ENCODE peak calls at places on chromosomes 2 and 18, in five cellular contexts. One of them, this sample, is unnamed.

GRCh38 chr2:195489101-195489500 is 167.9 kb upstream of the SLC39A10 start:
- DNase-seq in fibroblast of lung: peak; percentile 15
- DNase-seq in heart left ventricle: no peak
- DNase-seq in psoas muscle: no peak
- DNase-seq in dorsolateral prefrontal cortex: no peak
- DNase-seq in this sample: no peak

GRCh38 chr2:15704086-15704787 is 112.6 kb downstream of the DDX1 start:
- DNase-seq in fibroblast of lung: no peak
- DNase-seq in heart left ventricle: no peak
- DNase-seq in psoas muscle: no peak
- DNase-seq in dorsolateral prefrontal cortex: no peak
- DNase-seq in this sample: no peak

GRCh38 chr2:70964596-70965386 is 13.6 kb upstream of the ANKRD53 start:
- DNase-seq in fibroblast of lung: peak; percentile 66
- DNase-seq in heart left ventricle: peak; percentile 70
- DNase-seq in psoas muscle: peak; percentile 78
- DNase-seq in dorsolateral prefrontal cortex: peak; percentile 71
- DNase-seq in this sample: peak; percentile 85

GRCh38 chr18:7038330-7038846 is 79.2 kb downstream of the LAMA1 start:
- DNase-seq in fibroblast of lung: peak; percentile 96
- DNase-seq in heart left ventricle: peak; percentile 63
- DNase-seq in psoas muscle: peak; percentile 84
- DNase-seq in dorsolateral prefrontal cortex: no peak
- DNase-seq in this sample: peak; percentile 69

GRCh38 chr2:219249203-219249980 is 3.7 kb upstream of the TUBA4B start:
- DNase-seq in fibroblast of lung: peak; percentile 91
- DNase-seq in heart left ventricle: peak; percentile 79
- DNase-seq in psoas muscle: peak; percentile 53
- DNase-seq in dorsolateral prefrontal cortex: no peak
- DNase-seq in this sample: peak; percentile 16

GRCh38 chr2:9740382-9741040 is 102.8 kb upstream of the TAF1B start:
- DNase-seq in fibroblast of lung: no peak
- DNase-seq in heart left ventricle: no peak
- DNase-seq in psoas muscle: no peak
- DNase-seq in dorsolateral prefrontal cortex: no peak
- DNase-seq in this sample: no peak

GRCh38 chr2:237434916-237435315 is 21.0 kb upstream of the COL6A3 start:
- DNase-seq in fibroblast of lung: no peak
- DNase-seq in heart left ventricle: no peak
- DNase-seq in psoas muscle: no peak
- DNase-seq in dorsolateral prefrontal cortex: peak; percentile 70
- DNase-seq in this sample: peak; percentile 47

GRCh38 chr18:57930476-57930875 is 113.5 kb upstream of the NEDD4L start:
- DNase-seq in fibroblast of lung: no peak
- DNase-seq in heart left ventricle: no peak
- DNase-seq in psoas muscle: no peak
- DNase-seq in dorsolateral prefrontal cortex: no peak
- DNase-seq in this sample: no peak

GRCh38 chr2:8219631-8220393 is 462.0 kb upstream of the ID2 start:
- DNase-seq in fibroblast of lung: no peak
- DNase-seq in heart left ventricle: peak; percentile 78
- DNase-seq in psoas muscle: peak; percentile 65
- DNase-seq in dorsolateral prefrontal cortex: no peak
- DNase-seq in this sample: no peak

GRCh38 chr2:42513252-42513918 is 19.6 kb upstream of the KCNG3 start:
- DNase-seq in fibroblast of lung: peak; percentile 68
- DNase-seq in heart left ventricle: no peak
- DNase-seq in psoas muscle: no peak
- DNase-seq in dorsolateral prefrontal cortex: no peak
- DNase-seq in this sample: peak; percentile 15

GRCh38 chr2:30026091-30027055 is 105.0 kb upstream of the ALK start:
- DNase-seq in fibroblast of lung: peak; percentile 4
- DNase-seq in heart left ventricle: peak; percentile 25
- DNase-seq in psoas muscle: peak; percentile 29
- DNase-seq in dorsolateral prefrontal cortex: peak; percentile 65
- DNase-seq in this sample: peak; percentile 74

GRCh38 chr2:1936411-1936980 is 192.2 kb upstream of the PXDN start:
- DNase-seq in fibroblast of lung: no peak
- DNase-seq in heart left ventricle: no peak
- DNase-seq in psoas muscle: no peak
- DNase-seq in dorsolateral prefrontal cortex: no peak
- DNase-seq in this sample: no peak

GRCh38 chr2:26922638-26923466 is 47.6 kb upstream of the MAPRE3 start:
- DNase-seq in fibroblast of lung: peak; percentile 15
- DNase-seq in heart left ventricle: peak; percentile 41
- DNase-seq in psoas muscle: peak; percentile 34
- DNase-seq in dorsolateral prefrontal cortex: peak; percentile 85
- DNase-seq in this sample: peak; percentile 55

GRCh38 chr2:180910831-180911665 is 69.4 kb upstream of the UBE2E3 start:
- DNase-seq in fibroblast of lung: no peak
- DNase-seq in heart left ventricle: no peak
- DNase-seq in psoas muscle: no peak
- DNase-seq in dorsolateral prefrontal cortex: no peak
- DNase-seq in this sample: peak; percentile 2

GRCh38 chr18:8548186-8548585 is 61.1 kb upstream of the RAB12 start:
- DNase-seq in fibroblast of lung: no peak
- DNase-seq in heart left ventricle: no peak
- DNase-seq in psoas muscle: no peak
- DNase-seq in dorsolateral prefrontal cortex: no peak
- DNase-seq in this sample: no peak

GRCh38 chr2:226782092-226782713 is 17.4 kb downstream of the IRS1 start:
- DNase-seq in fibroblast of lung: peak; percentile 92
- DNase-seq in heart left ventricle: no peak
- DNase-seq in psoas muscle: no peak
- DNase-seq in dorsolateral prefrontal cortex: no peak
- DNase-seq in this sample: no peak

GRCh38 chr18:8097942-8098341 is 511.3 kb upstream of the RAB12 start:
- DNase-seq in fibroblast of lung: no peak
- DNase-seq in heart left ventricle: no peak
- DNase-seq in psoas muscle: no peak
- DNase-seq in dorsolateral prefrontal cortex: no peak
- DNase-seq in this sample: no peak

DNA sequence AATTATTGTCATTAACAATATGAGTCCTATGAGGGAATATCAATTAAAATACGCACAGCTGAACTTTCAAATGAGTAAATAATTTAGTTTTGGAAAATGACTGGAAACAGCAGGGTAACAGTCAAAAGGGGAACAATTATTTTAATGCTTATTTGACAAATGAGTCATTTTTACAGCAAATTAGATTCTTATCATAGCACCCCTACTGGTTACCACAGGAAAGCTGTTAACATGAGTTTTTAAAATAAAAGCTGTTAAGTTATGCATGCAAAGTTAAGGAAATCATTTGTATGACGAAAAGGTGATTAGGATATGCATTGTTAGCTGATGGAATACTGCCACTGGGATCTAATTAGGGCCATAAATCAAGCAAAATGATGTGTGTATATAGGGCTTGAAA is 435.1 kb upstream of the MEIS1 start:
- DNase-seq in fibroblast of lung: no peak
- DNase-seq in heart left ventricle: no peak
- DNase-seq in psoas muscle: no peak
- DNase-seq in dorsolateral prefrontal cortex: no peak
- DNase-seq in this sample: no peak
- TF ChIP-seq CTCF in fibroblast of lung: no peak
- TF ChIP-seq CTCF in heart left ventricle: no peak
- TF ChIP-seq CTCF in psoas muscle: no peak
- TF ChIP-seq CTCF in dorsolateral prefrontal cortex: no peak
- TF ChIP-seq CTCF in this sample: no peak

GRCh38 chr18:655445-655844 is 2.0 kb upstream of the TYMS start:
- DNase-seq in fibroblast of lung: no peak
- DNase-seq in heart left ventricle: no peak
- DNase-seq in psoas muscle: no peak
- DNase-seq in dorsolateral prefrontal cortex: no peak
- DNase-seq in this sample: no peak
- TF ChIP-seq CTCF in fibroblast of lung: no peak
- TF ChIP-seq CTCF in heart left ventricle: no peak
- TF ChIP-seq CTCF in psoas muscle: no peak
- TF ChIP-seq CTCF in dorsolateral prefrontal cortex: no peak
- TF ChIP-seq CTCF in this sample: no peak

GRCh38 chr2:166419616-166419934 is 43.8 kb upstream of the SCN9A start:
- DNase-seq in fibroblast of lung: peak; percentile 75
- DNase-seq in heart left ventricle: no peak
- DNase-seq in psoas muscle: no peak
- DNase-seq in dorsolateral prefrontal cortex: no peak
- DNase-seq in this sample: no peak
- TF ChIP-seq CTCF in fibroblast of lung: no peak
- TF ChIP-seq CTCF in heart left ventricle: peak; percentile 22
- TF ChIP-seq CTCF in psoas muscle: no peak
- TF ChIP-seq CTCF in dorsolateral prefrontal cortex: peak; percentile 21
- TF ChIP-seq CTCF in this sample: peak; percentile 50

DNA sequence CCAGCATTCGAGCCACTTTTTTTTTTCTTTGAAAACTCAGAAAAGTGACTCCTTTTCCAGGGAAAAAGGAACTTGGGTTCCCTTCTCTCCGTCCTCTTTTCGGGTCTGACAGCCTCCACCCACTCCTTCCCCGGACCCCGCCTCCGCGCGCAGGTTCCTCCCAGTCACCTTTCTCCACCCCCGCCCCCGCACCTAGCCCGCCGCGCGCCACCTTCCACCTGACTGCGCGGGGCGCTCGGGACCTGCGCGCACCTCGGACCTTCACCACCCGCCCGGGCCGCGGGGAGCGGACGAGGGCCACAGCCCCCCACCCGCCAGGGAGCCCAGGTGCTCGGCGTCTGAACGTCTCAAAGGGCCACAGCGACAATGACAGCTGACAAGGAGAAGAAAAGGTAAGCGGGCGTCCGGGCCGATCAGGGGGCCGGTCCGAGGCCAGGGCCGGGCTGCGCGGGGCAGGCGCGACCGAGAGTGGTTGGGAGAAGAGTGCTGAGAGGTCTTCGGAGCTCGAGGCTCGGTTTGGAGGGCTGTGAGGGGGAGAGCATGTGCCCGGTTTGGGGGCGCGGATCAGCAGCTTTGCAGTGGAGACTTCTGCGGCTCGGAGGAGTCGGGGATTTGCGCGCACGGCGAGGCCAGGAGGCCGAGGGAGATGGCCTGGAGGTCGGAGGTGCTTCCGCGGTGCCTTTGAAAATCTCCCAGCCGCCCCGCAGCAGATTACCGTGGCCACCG is 502 bp downstream of the EPAS1 start:
- DNase-seq in fibroblast of lung: no peak
- DNase-seq in heart left ventricle: peak; percentile 82
- DNase-seq in psoas muscle: peak; percentile 70
- DNase-seq in dorsolateral prefrontal cortex: no peak
- DNase-seq in this sample: peak; percentile 61
- TF ChIP-seq CTCF in fibroblast of lung: no peak
- TF ChIP-seq CTCF in heart left ventricle: no peak
- TF ChIP-seq CTCF in psoas muscle: no peak
- TF ChIP-seq CTCF in dorsolateral prefrontal cortex: no peak
- TF ChIP-seq CTCF in this sample: no peak

DNA sequence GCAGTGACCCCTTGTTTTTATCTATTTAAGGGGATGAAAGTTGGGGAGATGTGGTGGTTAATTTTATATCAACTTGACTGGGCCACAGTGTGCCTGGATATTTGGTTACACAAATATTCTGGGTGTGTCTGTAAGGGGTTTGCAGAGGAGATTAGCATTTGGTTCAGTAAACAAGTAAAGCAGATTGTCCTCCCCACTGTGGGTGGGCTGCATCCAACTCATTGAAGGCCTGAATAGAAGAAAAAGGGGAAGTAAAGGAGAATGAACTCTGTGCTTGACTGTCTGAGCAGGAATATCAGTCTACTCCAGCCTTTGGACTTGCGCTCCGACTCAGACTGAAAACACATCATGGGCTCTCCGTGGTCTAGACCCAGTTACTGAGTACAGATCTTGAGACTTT is 80.9 kb downstream of the GCA start:
- DNase-seq in fibroblast of lung: no peak
- DNase-seq in heart left ventricle: no peak
- DNase-seq in psoas muscle: no peak
- DNase-seq in dorsolateral prefrontal cortex: no peak
- DNase-seq in this sample: no peak
- TF ChIP-seq CTCF in fibroblast of lung: no peak
- TF ChIP-seq CTCF in heart left ventricle: no peak
- TF ChIP-seq CTCF in psoas muscle: no peak
- TF ChIP-seq CTCF in dorsolateral prefrontal cortex: no peak
- TF ChIP-seq CTCF in this sample: no peak